ENCODE peak calls at places on chromosomes 5 and 9, in nine cellular contexts. H is AG08396; U is activated naive CD4-positive, alpha-beta T cell treated with Interleukin-2 at 50 U/mL for 16 hours; P is astrocyte of the cerebellum; V is Calu3; X is activated CD4-positive, alpha-beta T cell treated with anti-CD3 and anti-CD28 coated beads, Interleukin-2, amount 10 ng/mL, durations not matched to agents 7 days and 5 days; B is cardiac muscle cell; E is tibial nerve; I is stimulated activated naive CD8-positive, alpha-beta T cell treated with anti-CD3 and anti-CD28 coated beads, Interleukin-15, amount 100 ng/mL, for 72 hours. J is an unnamed sample.

GRCh38 chr5:16550316-16550952 is 66.4 kb downstream of the RETREG1 start:
- DNase-seq in E (no peak), B (peak; percentile 52), P (no peak), V (peak; percentile 81), I (peak; percentile 42), H (peak; percentile 69), U (peak; percentile 15), X (peak; percentile 45), J (peak; percentile 86)

GRCh38 chr5:10635257-10635860 is 71.5 kb downstream of the ANKRD33B start:
- DNase-seq in X (peak; percentile 70), I (peak; percentile 86), P (no peak), B (no peak), H (no peak), V (no peak), U (peak; percentile 83), E (no peak), J (no peak)

GRCh38 chr9:79257671-79258410 is 313.9 kb upstream of the TLE4 start:
- DNase-seq in V (no peak), I (no peak), P (peak; percentile 8), B (no peak), U (no peak), H (no peak), E (no peak), X (no peak), J (no peak)

GRCh38 chr5:138212828-138213160 is 329 bp downstream of the CDC23 start:
- DNase-seq in P (no peak), U (no peak), X (peak; percentile 30), H (peak; percentile 18), E (no peak), V (peak; percentile 7), I (no peak), B (no peak), J (no peak)

GRCh38 chr5:109454726-109455505 is 45.1 kb upstream of the PJA2 start:
- DNase-seq in E (no peak), H (peak; percentile 33), P (peak; percentile 9), I (no peak), U (no peak), X (no peak), B (no peak), V (no peak), J (no peak)

GRCh38 chr9:967436-967835 is 9.0 kb upstream of the DMRT3 start:
- DNase-seq in B (no peak), I (no peak), X (no peak), P (no peak), H (no peak), U (no peak), E (no peak), V (no peak), J (peak; percentile 55)

GRCh38 chr5:2895876-2896275 is 144.4 kb upstream of the IRX2 start:
- DNase-seq in H (no peak), I (no peak), E (no peak), B (no peak), P (no peak), U (no peak), X (no peak), V (no peak), J (no peak)

GRCh38 chr5:142063878-142064331 is 44.7 kb upstream of the NDFIP1 start:
- DNase-seq in E (peak; percentile 78), V (peak; percentile 21), B (peak; percentile 51), I (peak; percentile 66), U (peak; percentile 25), H (peak; percentile 85), P (peak; percentile 34), X (peak; percentile 42), J (no peak)

GRCh38 chr5:161414037-161414436 is 132.5 kb downstream of the GABRB2 start:
- DNase-seq in P (no peak), V (no peak), E (no peak), U (no peak), X (no peak), I (no peak), B (no peak), H (no peak), J (no peak)

GRCh38 chr5:90135979-90136378 is 273.6 kb downstream of the CETN3 start:
- DNase-seq in E (no peak), X (no peak), B (no peak), P (no peak), U (no peak), H (no peak), V (peak; percentile 26), I (no peak), J (peak; percentile 29)

GRCh38 chr5:64292611-64293215 is 127.1 kb downstream of the RNF180 start:
- DNase-seq in I (no peak), B (no peak), H (no peak), E (no peak), V (no peak), X (no peak), P (peak; percentile 27), U (no peak), J (no peak)

GRCh38 chr5:1468247-1468612 is 23.0 kb upstream of the SLC6A3 start:
- DNase-seq in P (no peak), B (peak; percentile 57), H (peak; percentile 59), V (no peak), X (peak; percentile 26), I (no peak), U (no peak), E (no peak), J (peak; percentile 62)

GRCh38 chr9:92332577-92333287 is 7.0 kb downstream of the CENPP start:
- DNase-seq in H (no peak), I (no peak), E (no peak), X (no peak), V (no peak), P (no peak), B (no peak), U (no peak), J (no peak)

GRCh38 chr9:101397746-101398334 is 578 bp downstream of the MRPL50 start:
- DNase-seq in P (no peak), B (no peak), H (no peak), X (no peak), U (no peak), I (no peak), V (no peak), E (no peak), J (no peak)

GRCh38 chr5:141512390-141513020 is 23.6 kb downstream of the PCDHGC5 start:
- DNase-seq in U (peak; percentile 85), V (peak; percentile 84), B (peak; percentile 85), I (peak; percentile 83), H (peak; percentile 55), X (peak; percentile 83), P (no peak), E (peak; percentile 68), J (peak; percentile 90)

GRCh38 chr5:158410976-158411375 is 552.0 kb upstream of the CLINT1 start:
- DNase-seq in H (no peak), P (peak; percentile 95), X (no peak), V (no peak), E (no peak), I (no peak), U (no peak), B (no peak), J (no peak)

GRCh38 chr5:94433393-94434149 is 184.8 kb downstream of the KIAA0825 start:
- DNase-seq in B (no peak), I (no peak), X (no peak), H (peak; percentile 7), P (peak; percentile 26), U (no peak), E (no peak), V (peak; percentile 25), J (no peak)

GRCh38 chr5:138668451-138668850 is 84.8 kb upstream of the CTNNA1 start:
- DNase-seq in H (no peak), X (peak; percentile 77), E (no peak), P (no peak), U (peak; percentile 33), V (no peak), B (peak; percentile 88), I (peak; percentile 68), J (no peak)

GRCh38 chr5:1464096-1464446 is 18.8 kb upstream of the SLC6A3 start:
- DNase-seq in P (no peak), U (no peak), B (no peak), V (no peak), I (no peak), E (no peak), X (no peak), H (no peak), J (no peak)

GRCh38 chr5:93150311-93151012 is 430.6 kb downstream of the NR2F1-AS1 start:
- DNase-seq in H (no peak), E (no peak), P (no peak), U (no peak), X (no peak), B (no peak), I (no peak), V (no peak), J (no peak)

GRCh38 chr9:113184509-113184908 is 33.7 kb downstream of the SLC31A2 start:
- DNase-seq in H (peak; percentile 16), U (no peak), V (no peak), P (no peak), B (no peak), X (no peak), E (no peak), I (no peak), J (no peak)

GRCh38 chr5:19172926-19173425 is 815.0 kb downstream of the CDH18 start:
- DNase-seq in H (no peak), B (no peak), E (no peak), U (no peak), V (no peak), X (no peak), P (no peak), I (no peak), J (no peak)

GRCh38 chr5:6603643-6604042 is 29.2 kb downstream of the NSUN2 start:
- DNase-seq in I (no peak), E (no peak), X (no peak), H (no peak), U (no peak), V (no peak), B (peak; percentile 23), P (no peak), J (no peak)

GRCh38 chr5:169831331-169831730 is 149.0 kb downstream of the INSYN2B start:
- DNase-seq in I (no peak), B (no peak), U (no peak), H (no peak), P (no peak), X (no peak), V (no peak), E (no peak), J (no peak)

GRCh38 chr9:99840061-99840460 is 18.4 kb downstream of the NR4A3 start:
- DNase-seq in B (no peak), I (no peak), U (no peak), E (no peak), X (no peak), V (no peak), H (no peak), P (no peak), J (no peak)

GRCh38 chr5:120463991-120464626 is at the start of gene PRR16:
- DNase-seq in P (no peak), I (no peak), X (no peak), H (peak; percentile 89), B (peak; percentile 88), E (no peak), V (peak; percentile 80), U (no peak), J (peak; percentile 56)

GRCh38 chr9:723308-723707 is 118.2 kb upstream of the DMRT1 start:
- DNase-seq in P (no peak), V (no peak), H (no peak), I (no peak), E (no peak), X (no peak), B (no peak), U (no peak), J (no peak)

GRCh38 chr5:159905496-159905895 is 10.8 kb upstream of the ADRA1B start:
- DNase-seq in U (no peak), V (peak; percentile 87), X (no peak), B (no peak), E (no peak), I (no peak), H (peak; percentile 70), P (peak; percentile 96), J (no peak)

GRCh38 chr9:131278421-131279111 is 2.3 kb upstream of the FAM78A start:
- DNase-seq in P (no peak), V (no peak), U (peak; percentile 28), X (peak; percentile 58), H (no peak), I (peak; percentile 39), B (no peak), E (no peak), J (peak; percentile 50)

GRCh38 chr5:77087484-77088291 is 603 bp upstream of the ZBED3 start:
- DNase-seq in U (no peak), E (no peak), P (peak; percentile 78), H (no peak), X (no peak), I (no peak), B (peak; percentile 3), V (peak; percentile 21), J (no peak)

GRCh38 chr5:94771742-94772141 is 153.3 kb downstream of the SLF1 start:
- DNase-seq in B (no peak), U (no peak), H (no peak), E (no peak), P (no peak), V (no peak), I (no peak), X (no peak), J (no peak)